ENCODE peak calls at places on chromosomes 7 and 10, in eight cellular contexts. One of them, this sample, is unnamed.

GRCh38 chr10:121337356-121337936 is 260.8 kb downstream of the FGFR2 start:
- DNase-seq in astrocyte: no peak
- DNase-seq in cardiac fibroblast: no peak
- DNase-seq in ovary: no peak
- DNase-seq in body of pancreas: peak; percentile 26
- DNase-seq in adrenal gland: no peak
- DNase-seq in BE2C: no peak
- DNase-seq in neural progenitor cell: peak; percentile 6
- DNase-seq in this sample: no peak

GRCh38 chr7:75617634-75618234 is 121.0 kb downstream of the HIP1 start:
- DNase-seq in astrocyte: no peak
- DNase-seq in cardiac fibroblast: peak; percentile 38
- DNase-seq in ovary: no peak
- DNase-seq in body of pancreas: peak; percentile 76
- DNase-seq in adrenal gland: peak; percentile 95
- DNase-seq in BE2C: no peak
- DNase-seq in neural progenitor cell: no peak
- DNase-seq in this sample: no peak

GRCh38 chr10:133608855-133609254 is 17.7 kb downstream of the FRG2B start:
- DNase-seq in astrocyte: no peak
- DNase-seq in cardiac fibroblast: peak; percentile 31
- DNase-seq in ovary: no peak
- DNase-seq in body of pancreas: no peak
- DNase-seq in adrenal gland: no peak
- DNase-seq in BE2C: no peak
- DNase-seq in neural progenitor cell: no peak
- DNase-seq in this sample: peak; percentile 3

GRCh38 chr10:3873728-3874461 is 88.9 kb upstream of the KLF6 start:
- DNase-seq in astrocyte: peak; percentile 59
- DNase-seq in cardiac fibroblast: peak; percentile 84
- DNase-seq in ovary: no peak
- DNase-seq in body of pancreas: peak; percentile 73
- DNase-seq in adrenal gland: no peak
- DNase-seq in BE2C: no peak
- DNase-seq in neural progenitor cell: peak; percentile 38
- DNase-seq in this sample: no peak

GRCh38 chr7:47361746-47362215 is 220.1 kb downstream of the TNS3 start:
- DNase-seq in astrocyte: peak; percentile 93
- DNase-seq in cardiac fibroblast: peak; percentile 89
- DNase-seq in ovary: no peak
- DNase-seq in body of pancreas: no peak
- DNase-seq in adrenal gland: no peak
- DNase-seq in BE2C: no peak
- DNase-seq in neural progenitor cell: no peak
- DNase-seq in this sample: peak; percentile 97

GRCh38 chr10:23525406-23525805 is 86.5 kb downstream of the OTUD1 start:
- DNase-seq in astrocyte: no peak
- DNase-seq in cardiac fibroblast: peak; percentile 45
- DNase-seq in ovary: no peak
- DNase-seq in body of pancreas: peak; percentile 46
- DNase-seq in adrenal gland: peak; percentile 46
- DNase-seq in BE2C: no peak
- DNase-seq in neural progenitor cell: no peak
- DNase-seq in this sample: peak; percentile 67

GRCh38 chr7:69508736-69509135 is 89.5 kb upstream of the AUTS2 start:
- DNase-seq in astrocyte: no peak
- DNase-seq in cardiac fibroblast: no peak
- DNase-seq in ovary: no peak
- DNase-seq in body of pancreas: no peak
- DNase-seq in adrenal gland: no peak
- DNase-seq in BE2C: no peak
- DNase-seq in neural progenitor cell: no peak
- DNase-seq in this sample: no peak

GRCh38 chr7:81420526-81420925 is 349.3 kb downstream of the HGF start:
- DNase-seq in astrocyte: no peak
- DNase-seq in cardiac fibroblast: no peak
- DNase-seq in ovary: no peak
- DNase-seq in body of pancreas: no peak
- DNase-seq in adrenal gland: no peak
- DNase-seq in BE2C: no peak
- DNase-seq in neural progenitor cell: no peak
- DNase-seq in this sample: no peak

GRCh38 chr7:131094685-131095084 is 233.0 kb upstream of the MKLN1 start:
- DNase-seq in astrocyte: no peak
- DNase-seq in cardiac fibroblast: no peak
- DNase-seq in ovary: no peak
- DNase-seq in body of pancreas: no peak
- DNase-seq in adrenal gland: no peak
- DNase-seq in BE2C: no peak
- DNase-seq in neural progenitor cell: no peak
- DNase-seq in this sample: no peak

GRCh38 chr10:3502606-3503005 is 282.4 kb downstream of the KLF6 start:
- DNase-seq in astrocyte: no peak
- DNase-seq in cardiac fibroblast: no peak
- DNase-seq in ovary: no peak
- DNase-seq in body of pancreas: no peak
- DNase-seq in adrenal gland: no peak
- DNase-seq in BE2C: no peak
- DNase-seq in neural progenitor cell: no peak
- DNase-seq in this sample: no peak

GRCh38 chr7:131840291-131840690 is 283.9 kb upstream of the PODXL start:
- DNase-seq in astrocyte: no peak
- DNase-seq in cardiac fibroblast: no peak
- DNase-seq in ovary: no peak
- DNase-seq in body of pancreas: no peak
- DNase-seq in adrenal gland: no peak
- DNase-seq in BE2C: no peak
- DNase-seq in neural progenitor cell: no peak
- DNase-seq in this sample: no peak

GRCh38 chr10:132877473-132877872 is 64.9 kb downstream of the CFAP46 start:
- DNase-seq in astrocyte: no peak
- DNase-seq in cardiac fibroblast: no peak
- DNase-seq in ovary: no peak
- DNase-seq in body of pancreas: no peak
- DNase-seq in adrenal gland: no peak
- DNase-seq in BE2C: no peak
- DNase-seq in neural progenitor cell: no peak
- DNase-seq in this sample: no peak

GRCh38 chr10:28137907-28138880 is 139.3 kb upstream of the ODAD2 start:
- DNase-seq in astrocyte: peak; percentile 84
- DNase-seq in cardiac fibroblast: no peak
- DNase-seq in ovary: no peak
- DNase-seq in body of pancreas: no peak
- DNase-seq in adrenal gland: no peak
- DNase-seq in BE2C: no peak
- DNase-seq in neural progenitor cell: no peak
- DNase-seq in this sample: peak; percentile 3

GRCh38 chr10:90960355-90960814 is 39.5 kb upstream of the ANKRD1 start:
- DNase-seq in astrocyte: peak; percentile 86
- DNase-seq in cardiac fibroblast: peak; percentile 92
- DNase-seq in ovary: no peak
- DNase-seq in body of pancreas: no peak
- DNase-seq in adrenal gland: peak; percentile 39
- DNase-seq in BE2C: peak; percentile 17
- DNase-seq in neural progenitor cell: no peak
- DNase-seq in this sample: peak; percentile 56

GRCh38 chr10:84184517-84184916 is 9.8 kb upstream of the CDHR1 start:
- DNase-seq in astrocyte: no peak
- DNase-seq in cardiac fibroblast: no peak
- DNase-seq in ovary: no peak
- DNase-seq in body of pancreas: no peak
- DNase-seq in adrenal gland: no peak
- DNase-seq in BE2C: no peak
- DNase-seq in neural progenitor cell: no peak
- DNase-seq in this sample: peak; percentile 51

GRCh38 chr10:33706191-33706590 is 371.7 kb upstream of the NRP1 start:
- DNase-seq in astrocyte: peak; percentile 95
- DNase-seq in cardiac fibroblast: peak; percentile 85
- DNase-seq in ovary: no peak
- DNase-seq in body of pancreas: peak; percentile 24
- DNase-seq in adrenal gland: no peak
- DNase-seq in BE2C: no peak
- DNase-seq in neural progenitor cell: no peak
- DNase-seq in this sample: peak; percentile 95

GRCh38 chr10:86952106-86952505 is 5.3 kb downstream of the MMRN2 start:
- DNase-seq in astrocyte: no peak
- DNase-seq in cardiac fibroblast: no peak
- DNase-seq in ovary: peak; percentile 9
- DNase-seq in body of pancreas: no peak
- DNase-seq in adrenal gland: no peak
- DNase-seq in BE2C: no peak
- DNase-seq in neural progenitor cell: no peak
- DNase-seq in this sample: no peak

GRCh38 chr10:66629976-66630375 is 295.9 kb upstream of the LRRTM3 start:
- DNase-seq in astrocyte: peak; percentile 3
- DNase-seq in cardiac fibroblast: peak; percentile 67
- DNase-seq in ovary: no peak
- DNase-seq in body of pancreas: no peak
- DNase-seq in adrenal gland: no peak
- DNase-seq in BE2C: no peak
- DNase-seq in neural progenitor cell: no peak
- DNase-seq in this sample: peak; percentile 31

GRCh38 chr7:42645906-42646305 is 266.0 kb downstream of the C7orf25 start:
- DNase-seq in astrocyte: peak; percentile 15
- DNase-seq in cardiac fibroblast: peak; percentile 41
- DNase-seq in ovary: no peak
- DNase-seq in body of pancreas: no peak
- DNase-seq in adrenal gland: no peak
- DNase-seq in BE2C: no peak
- DNase-seq in neural progenitor cell: no peak
- DNase-seq in this sample: peak; percentile 62

GRCh38 chr7:76393116-76394031 is 16.1 kb downstream of the SSC4D start:
- DNase-seq in astrocyte: peak; percentile 53
- DNase-seq in cardiac fibroblast: peak; percentile 88
- DNase-seq in ovary: peak; percentile 96
- DNase-seq in body of pancreas: peak; percentile 96
- DNase-seq in adrenal gland: peak; percentile 96
- DNase-seq in BE2C: peak; percentile 94
- DNase-seq in neural progenitor cell: peak; percentile 87
- DNase-seq in this sample: peak; percentile 77

GRCh38 chr10:7519351-7519750 is 108.5 kb upstream of the SFMBT2 start:
- DNase-seq in astrocyte: peak; percentile 11
- DNase-seq in cardiac fibroblast: no peak
- DNase-seq in ovary: no peak
- DNase-seq in body of pancreas: no peak
- DNase-seq in adrenal gland: no peak
- DNase-seq in BE2C: no peak
- DNase-seq in neural progenitor cell: no peak
- DNase-seq in this sample: peak; percentile 30
- TF ChIP-seq CTCF in astrocyte: no peak
- TF ChIP-seq CTCF in cardiac fibroblast: no peak
- TF ChIP-seq CTCF in ovary: no peak
- TF ChIP-seq CTCF in body of pancreas: no peak
- TF ChIP-seq CTCF in adrenal gland: no peak
- TF ChIP-seq CTCF in BE2C: no peak
- TF ChIP-seq CTCF in neural progenitor cell: no peak
- TF ChIP-seq CTCF in this sample: no peak

GRCh38 chr7:127382301-127383085 is 10.0 kb downstream of the ZNF800 start:
- DNase-seq in astrocyte: no peak
- DNase-seq in cardiac fibroblast: no peak
- DNase-seq in ovary: no peak
- DNase-seq in body of pancreas: no peak
- DNase-seq in adrenal gland: no peak
- DNase-seq in BE2C: no peak
- DNase-seq in neural progenitor cell: no peak
- DNase-seq in this sample: no peak
- H3K4me3 ChIP-seq in astrocyte: no peak overlapping the region
- H3K4me3 ChIP-seq in cardiac fibroblast: no peak overlapping the region
- H3K4me3 ChIP-seq in ovary: no peak overlapping the region
- H3K4me3 ChIP-seq in body of pancreas: no peak overlapping the region
- H3K4me3 ChIP-seq in adrenal gland: no peak overlapping the region
- H3K4me3 ChIP-seq in BE2C: no peak overlapping the region
- H3K4me3 ChIP-seq in neural progenitor cell: no peak overlapping the region
- H3K4me3 ChIP-seq in this sample: no peak overlapping the region

DNA sequence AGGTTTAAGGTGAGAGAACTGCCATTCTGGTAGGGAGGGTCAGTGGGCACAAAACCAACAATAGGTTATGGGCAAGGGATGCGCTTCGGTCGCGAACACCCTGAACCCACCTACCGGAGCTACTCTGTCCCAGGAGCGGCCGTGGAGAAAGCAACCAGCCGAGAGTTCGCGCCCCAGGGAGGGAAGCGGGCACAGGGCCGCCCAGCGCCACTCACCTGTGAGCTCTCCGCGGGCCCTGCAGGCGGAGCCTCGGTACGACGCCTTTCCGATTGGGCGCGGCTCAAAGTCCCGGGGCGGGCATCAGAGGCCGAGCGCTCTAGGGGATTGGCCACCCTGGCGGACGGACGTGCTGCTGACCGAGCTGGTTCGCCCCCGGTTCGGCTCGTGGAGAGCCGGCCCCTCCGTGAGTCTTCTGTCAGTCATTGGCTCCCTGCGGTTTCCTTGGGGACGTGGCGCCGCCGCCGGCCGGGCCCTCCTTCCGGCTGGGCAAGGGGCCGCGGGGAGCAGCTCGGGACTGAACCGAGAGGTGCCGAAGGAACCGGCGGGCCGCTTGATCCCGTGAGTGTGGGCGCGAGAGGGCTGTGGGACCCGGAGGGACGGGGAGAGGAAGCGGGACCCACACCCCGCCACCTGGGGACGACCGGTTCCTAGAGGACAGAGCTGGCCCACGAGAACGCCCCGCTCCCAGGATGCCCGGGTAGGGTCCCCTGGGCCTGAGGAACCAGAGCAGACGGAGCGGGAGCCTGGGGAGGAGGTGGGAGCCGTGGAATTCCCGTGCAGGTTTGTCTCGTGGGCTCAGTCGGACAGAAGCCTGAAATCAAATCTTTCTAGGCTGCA is at the start of gene ENTPD7:
- DNase-seq in astrocyte: peak; percentile 92
- DNase-seq in cardiac fibroblast: peak; percentile 95
- DNase-seq in ovary: peak; percentile 90
- DNase-seq in body of pancreas: peak; percentile 97
- DNase-seq in adrenal gland: peak; percentile 97
- DNase-seq in BE2C: peak; percentile 95
- DNase-seq in neural progenitor cell: peak; percentile 99
- DNase-seq in this sample: peak; percentile 99
- TF ChIP-seq CTCF in astrocyte: no peak
- TF ChIP-seq CTCF in cardiac fibroblast: peak; percentile 33
- TF ChIP-seq CTCF in ovary: no peak
- TF ChIP-seq CTCF in body of pancreas: no peak
- TF ChIP-seq CTCF in adrenal gland: peak; percentile 46
- TF ChIP-seq CTCF in BE2C: peak; percentile 1
- TF ChIP-seq CTCF in neural progenitor cell: peak; percentile 3
- TF ChIP-seq CTCF in this sample: peak; percentile 30

GRCh38 chr7:23490357-23491131 is 20.3 kb upstream of the IGF2BP3 start:
- DNase-seq in astrocyte: peak; percentile 7
- DNase-seq in cardiac fibroblast: peak; percentile 39
- DNase-seq in ovary: peak; percentile 60
- DNase-seq in body of pancreas: peak; percentile 25
- DNase-seq in adrenal gland: peak; percentile 62
- DNase-seq in BE2C: peak; percentile 63
- DNase-seq in neural progenitor cell: no peak
- DNase-seq in this sample: no peak
- H3K4me3 ChIP-seq in astrocyte: peak overlapping the region; percentile 51
- H3K4me3 ChIP-seq in cardiac fibroblast: peak overlapping the region; percentile 47
- H3K4me3 ChIP-seq in ovary: peak overlapping the region; percentile 49
- H3K4me3 ChIP-seq in body of pancreas: peak overlapping the region; percentile 30
- H3K4me3 ChIP-seq in adrenal gland: peak overlapping the region; percentile 62
- H3K4me3 ChIP-seq in BE2C: peak overlapping the region; percentile 65
- H3K4me3 ChIP-seq in neural progenitor cell: no peak overlapping the region
- H3K4me3 ChIP-seq in this sample: peak overlapping the region; percentile 34

GRCh38 chr10:113752553-113752952 is 1.1 kb downstream of the PLEKHS1 start:
- DNase-seq in astrocyte: no peak
- DNase-seq in cardiac fibroblast: no peak
- DNase-seq in ovary: no peak
- DNase-seq in body of pancreas: no peak
- DNase-seq in adrenal gland: no peak
- DNase-seq in BE2C: no peak
- DNase-seq in neural progenitor cell: no peak
- DNase-seq in this sample: no peak
- TF ChIP-seq CTCF in astrocyte: no peak
- TF ChIP-seq CTCF in cardiac fibroblast: no peak
- TF ChIP-seq CTCF in ovary: no peak
- TF ChIP-seq CTCF in body of pancreas: no peak
- TF ChIP-seq CTCF in adrenal gland: no peak
- TF ChIP-seq CTCF in BE2C: no peak
- TF ChIP-seq CTCF in neural progenitor cell: no peak
- TF ChIP-seq CTCF in this sample: no peak